ENCODE peak calls at places on chromosome 14, in four cellular contexts. D, K, V and J are unnamed samples.
A peak's percentile ranks its signal among the peaks of the same experiment; 100 is the strongest.

GRCh38 chr14:19947413-19948090 is 16.8 kb downstream of the OR4K1 start:
- DNase-seq in V (no peak), K (no peak), D (no peak), J (no peak)

GRCh38 chr14:61766136-61766535 is 3.9 kb downstream of the SNAPC1 start:
- DNase-seq in V (no peak), D (no peak), K (no peak), J (no peak)

GRCh38 chr14:103562135-103562384 is 397 bp downstream of the BAG5 start:
- DNase-seq in D (no peak), V (no peak), K (no peak), J (no peak)

GRCh38 chr14:31283568-31284252 is 76.1 kb upstream of the HECTD1 start:
- DNase-seq in V (no peak), K (no peak), D (no peak), J (no peak)

GRCh38 chr14:93007225-93007997 is 84.5 kb downstream of the CHGA start:
- DNase-seq in V (peak; percentile 57), D (no peak), K (no peak), J (no peak)

GRCh38 chr14:105498430-105499255 is 7.6 kb downstream of the TEDC1 start:
- DNase-seq in K (no peak), D (no peak), V (no peak), J (no peak)

GRCh38 chr14:67111031-67111430 is 78.2 kb upstream of the GARIN2 start:
- DNase-seq in K (no peak), D (no peak), V (no peak), J (no peak)

GRCh38 chr14:29892327-29892726 is 35.3 kb downstream of the PRKD1 start:
- DNase-seq in K (no peak), V (peak; percentile 12), D (no peak), J (no peak)

GRCh38 chr14:49173765-49174373 is 412.3 kb downstream of the RPS29 start:
- DNase-seq in V (peak; percentile 79), D (peak; percentile 87), K (peak; percentile 86), J (peak; percentile 84)

GRCh38 chr14:84017533-84017932 is 1512.4 kb upstream of the FLRT2 start:
- DNase-seq in K (no peak), V (no peak), D (no peak), J (no peak)

GRCh38 chr14:92986254-92987147 is 63.6 kb downstream of the CHGA start:
- DNase-seq in V (peak; percentile 24), K (no peak), D (no peak), J (peak; percentile 52)

GRCh38 chr14:100293497-100294212 is 12.6 kb downstream of the SLC25A29 start:
- DNase-seq in D (no peak), K (no peak), V (no peak), J (no peak)
- H3K4me2 ChIP-seq in D (no peak overlapping the region), K (no peak overlapping the region), V (no peak overlapping the region), J (no peak overlapping the region)

GRCh38 chr14:89178802-89179201 is 238.2 kb downstream of the FOXN3 start:
- DNase-seq in V (no peak), K (no peak), D (no peak), J (no peak)
- H3K4me3 ChIP-seq in V (no peak overlapping the region), K (no peak overlapping the region), D (no peak overlapping the region), J (no peak overlapping the region)

GRCh38 chr14:21527320-21527679 is 1.2 kb upstream of the SALL2 start:
- DNase-seq in V (no peak), D (no peak), K (no peak), J (no peak)
- H3K4me2 ChIP-seq in V (no peak overlapping the region), D (peak overlapping the region; percentile 92), K (no peak overlapping the region), J (no peak overlapping the region)

GRCh38 chr14:58760121-58760520 is 122.4 kb downstream of the DACT1 start:
- DNase-seq in V (no peak), D (no peak), K (no peak), J (no peak)
- H3K4me3 ChIP-seq in V (no peak overlapping the region), D (no peak overlapping the region), K (no peak overlapping the region), J (no peak overlapping the region)

GRCh38 chr14:106846218-106846617 is 1319.8 kb downstream of the TMEM121 start:
- DNase-seq in V (no peak), D (no peak), K (no peak), J (no peak)

GRCh38 chr14:106844608-106845285 is 1318.4 kb downstream of the TMEM121 start:
- DNase-seq in V (no peak), D (no peak), K (no peak), J (no peak)

GRCh38 chr14:106843376-106843775 is 1317.0 kb downstream of the TMEM121 start:
- DNase-seq in K (no peak), D (no peak), V (no peak), J (no peak)

GRCh38 chr14:106843951-106844483 is 1317.6 kb downstream of the TMEM121 start:
- DNase-seq in K (no peak), D (no peak), V (no peak), J (no peak)

DNA sequence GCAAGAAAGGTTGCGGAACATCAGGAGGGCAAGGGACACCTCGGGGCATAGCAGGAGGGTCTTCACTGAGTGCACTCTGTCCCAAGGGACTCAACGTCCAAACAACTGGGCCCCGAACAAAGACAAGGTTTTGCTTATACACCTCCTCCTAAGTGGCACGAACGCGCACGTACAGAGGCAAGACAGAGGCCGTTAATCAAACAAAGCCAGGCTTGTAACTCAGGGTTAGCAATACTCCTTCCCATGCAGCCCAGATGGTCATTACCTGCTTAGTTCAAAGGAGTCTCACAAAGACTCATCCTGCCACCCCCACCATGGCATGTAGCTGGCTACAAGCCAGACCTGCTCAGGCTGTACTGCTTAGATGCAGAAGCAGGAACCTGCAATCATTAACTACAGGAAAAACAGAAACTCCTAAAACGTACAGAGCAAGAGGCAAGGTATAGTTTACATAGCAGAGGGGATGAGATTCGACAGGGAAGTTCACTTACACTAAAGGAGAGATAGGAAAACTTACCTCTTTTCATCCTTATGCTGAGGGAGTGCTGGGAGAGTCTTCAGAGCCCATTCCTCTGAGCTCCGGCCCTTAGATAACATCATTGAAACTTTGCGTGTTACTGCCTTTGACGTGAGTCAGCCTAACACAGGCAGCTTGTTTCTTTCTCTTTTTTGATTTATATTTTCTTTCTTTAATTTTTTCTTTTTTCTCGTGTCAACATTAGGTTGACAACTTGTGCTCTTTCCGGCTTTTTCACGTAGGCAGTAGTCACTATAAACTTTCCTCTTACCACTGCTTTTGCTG is 1319.1 kb downstream of the TMEM121 start:
- DNase-seq in V (no peak), K (no peak), D (no peak), J (no peak)
- H3K4me2 ChIP-seq in V (no peak overlapping the region), K (no peak overlapping the region), D (no peak overlapping the region), J (no peak overlapping the region)

DNA sequence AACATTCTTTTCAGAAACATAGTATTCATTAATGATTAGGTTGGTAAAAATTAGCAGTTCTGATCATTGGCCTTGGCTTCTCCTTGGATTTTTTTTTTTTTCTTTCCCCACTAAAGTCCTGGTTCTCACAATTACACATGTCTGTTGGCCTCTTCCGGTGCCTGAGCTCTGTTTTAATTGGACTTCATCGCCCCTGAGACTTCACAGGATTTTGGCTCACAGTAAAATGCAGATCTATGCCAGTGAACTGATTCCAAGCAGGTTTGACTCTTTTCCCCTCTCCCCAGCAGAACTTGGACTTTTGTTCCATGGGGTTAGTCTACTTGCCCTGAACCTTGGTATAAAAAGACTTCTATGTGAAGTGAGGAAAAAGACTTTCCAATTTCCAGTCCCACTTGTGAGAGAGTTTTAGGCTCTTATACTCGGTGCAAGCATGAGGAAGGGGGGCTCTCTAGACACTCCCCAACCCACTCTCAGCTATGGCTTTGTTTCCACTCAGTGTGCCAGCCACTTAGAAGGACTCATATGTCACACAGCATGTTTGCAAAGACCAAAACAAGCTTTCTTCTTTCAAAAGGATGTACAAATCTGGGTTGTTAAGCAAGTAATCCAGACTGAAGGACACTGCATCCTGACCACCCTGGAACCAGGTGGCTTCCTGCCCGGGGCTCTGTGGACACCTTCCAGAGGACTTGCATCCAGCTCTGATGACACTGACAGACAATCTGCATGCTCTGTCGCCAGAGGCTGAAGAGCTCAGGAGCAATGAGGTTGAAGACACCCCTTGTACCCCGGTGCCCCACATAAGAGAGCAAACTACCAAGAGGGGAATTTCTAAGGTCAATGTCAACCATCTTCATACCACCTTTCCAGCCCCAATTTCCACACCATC is 221.8 kb upstream of the EGLN3 start:
- DNase-seq in V (no peak), D (no peak), K (no peak), J (no peak)
- H3K4me3 ChIP-seq in V (no peak overlapping the region), D (no peak overlapping the region), K (no peak overlapping the region), J (no peak overlapping the region)

GRCh38 chr14:63179383-63179782 is 24.9 kb upstream of the RHOJ start:
- DNase-seq in D (no peak), K (no peak), V (no peak), J (no peak)

GRCh38 chr14:63180017-63180416 is 24.2 kb upstream of the RHOJ start:
- DNase-seq in V (peak; percentile 63), D (no peak), K (no peak), J (no peak)

GRCh38 chr14:63178912-63179311 is 25.3 kb upstream of the RHOJ start:
- DNase-seq in K (no peak), V (no peak), D (no peak), J (no peak)

GRCh38 chr14:63174760-63175191 is 29.5 kb upstream of the RHOJ start:
- DNase-seq in K (peak; percentile 78), D (peak; percentile 75), V (peak; percentile 77), J (peak; percentile 63)

GRCh38 chr14:63175531-63175930 is 28.7 kb upstream of the RHOJ start:
- DNase-seq in V (no peak), K (no peak), D (no peak), J (no peak)
- H3K4me2 ChIP-seq in V (peak overlapping the region; percentile 25), K (no peak overlapping the region), D (no peak overlapping the region), J (no peak overlapping the region)

DNA sequence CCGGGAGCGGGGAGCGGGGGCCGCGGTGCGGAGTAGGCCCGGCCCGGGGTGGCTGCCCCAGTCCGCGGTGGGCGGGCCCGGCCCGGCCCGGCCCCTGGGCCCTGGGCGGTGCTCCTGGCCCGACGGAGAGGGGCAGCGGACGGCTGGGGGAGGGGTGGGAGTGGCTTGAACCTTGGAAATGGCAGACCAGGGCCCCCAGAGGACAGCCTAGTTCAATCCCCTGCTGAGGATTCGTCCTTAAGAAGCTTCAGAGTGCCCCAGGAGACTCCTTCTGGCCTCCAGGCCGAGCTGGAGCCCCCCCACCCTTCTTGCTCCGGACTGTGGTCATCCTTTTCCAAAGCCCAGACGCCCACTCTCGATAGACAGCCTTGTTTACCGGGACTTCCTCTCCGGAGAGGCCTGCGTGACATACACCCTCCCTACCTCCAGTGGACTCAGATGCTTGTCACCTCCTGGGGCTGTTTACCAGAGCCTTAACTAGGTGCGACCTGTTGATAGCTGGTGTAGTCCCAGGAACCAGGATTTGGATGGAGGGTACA is 458 bp downstream of the KHNYN start:
- DNase-seq in V (peak; percentile 79), D (peak; percentile 76), K (peak; percentile 79), J (peak; percentile 90)
- H3K4me3 ChIP-seq in V (peak overlapping the region; percentile 97), D (peak overlapping the region; percentile 68), K (peak overlapping the region; percentile 61), J (peak overlapping the region; percentile 89)

GRCh38 chr14:53715390-53715730 is 241.3 kb downstream of the BMP4 start:
- DNase-seq in K (no peak), D (no peak), V (peak; percentile 62), J (peak; percentile 26)
- H3K4me2 ChIP-seq in K (no peak overlapping the region), D (no peak overlapping the region), V (peak overlapping the region; percentile 89), J (peak overlapping the region; percentile 39)

DNA sequence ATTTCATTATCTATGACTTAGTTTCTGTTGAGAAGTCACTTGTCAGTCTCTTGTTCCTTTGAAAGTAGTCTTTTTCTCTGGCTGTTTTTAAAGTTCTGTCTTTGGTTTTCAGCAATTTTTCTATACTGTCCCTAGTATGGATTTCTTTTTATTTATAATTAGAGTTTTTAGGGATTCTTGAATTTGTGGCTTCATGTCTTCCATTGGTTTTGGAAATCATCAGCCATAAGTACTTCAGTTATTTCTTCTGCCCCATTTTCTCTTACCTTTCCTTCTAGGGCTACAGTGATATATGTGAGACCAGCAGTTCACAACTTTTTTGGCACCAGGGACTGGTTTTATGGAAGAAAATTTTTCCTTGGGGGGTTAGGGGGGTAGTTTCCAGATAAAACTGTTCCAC is 90.0 kb upstream of the EVL start:
- DNase-seq in V (no peak), D (no peak), K (no peak), J (no peak)
- H3K4me3 ChIP-seq in V (no peak overlapping the region), D (no peak overlapping the region), K (no peak overlapping the region), J (no peak overlapping the region)